ENCODE peak calls at places on chromosomes 3 and 15, in eight cellular contexts. P is A549; M is cardiac muscle cell; V is GM20000; Q is AG04450; K is astrocyte of the cerebellum; N is CD4-positive, alpha-beta T cell; T is upper lobe of right lung. G is an unnamed sample.

GRCh38 chr3:188007897-188008296 is 146.1 kb upstream of the LPP start:
- DNase-seq in K (no peak), T (peak), M (no peak), Q (no peak), P (no peak), N (no peak), V (no peak), G (no peak)

GRCh38 chr3:13524979-13525669 is 23.8 kb upstream of the FBLN2 start:
- DNase-seq in K (no peak), T (no peak), V (no peak), M (no peak), P (no peak), N (no peak), Q (no peak), G (no peak)

GRCh38 chr3:56423537-56424209 is 44.6 kb downstream of the ERC2 start:
- DNase-seq in N (no peak), V (no peak), Q (no peak), P (no peak), T (no peak), K (no peak), M (no peak), G (no peak)

GRCh38 chr3:133413166-133414020 is 13.5 kb downstream of the BFSP2 start:
- DNase-seq in V (no peak), N (no peak), T (no peak), P (peak), K (no peak), M (peak), Q (no peak), G (no peak)

GRCh38 chr15:69565066-69565465 is 112.4 kb downstream of the RPLP1 start:
- DNase-seq in T (no peak), M (no peak), V (no peak), K (no peak), Q (no peak), P (no peak), N (no peak), G (no peak)

GRCh38 chr3:186024210-186024609 is 84.7 kb downstream of the ETV5 start:
- DNase-seq in N (no peak), M (no peak), P (no peak), Q (no peak), K (no peak), T (no peak), V (no peak), G (no peak)

GRCh38 chr3:40200754-40201316 is 108.7 kb upstream of the EIF1B start:
- DNase-seq in P (no peak), M (no peak), V (no peak), T (no peak), Q (no peak), K (no peak), N (no peak), G (no peak)

GRCh38 chr3:58487140-58487886 is 4.6 kb upstream of the KCTD6 start:
- DNase-seq in T (no peak), K (no peak), P (peak), M (no peak), Q (no peak), V (no peak), N (no peak), G (no peak)

GRCh38 chr3:42802876-42803799 is 1.2 kb downstream of the HIGD1A start:
- DNase-seq in Q (no peak), N (no peak), M (no peak), T (no peak), P (no peak), V (peak), K (no peak), G (no peak)

GRCh38 chr3:105538483-105538882 is 171.8 kb downstream of the ALCAM start:
- DNase-seq in P (no peak), M (no peak), Q (no peak), T (no peak), V (no peak), N (no peak), K (no peak), G (no peak)

GRCh38 chr15:70127288-70127746 is 29.6 kb upstream of the TLE3 start:
- DNase-seq in P (peak), K (no peak), T (no peak), V (no peak), N (no peak), M (no peak), Q (no peak), G (no peak)

GRCh38 chr15:78157203-78157602 is 8.0 kb downstream of the IDH3A start:
- DNase-seq in M (no peak), T (no peak), V (no peak), Q (no peak), N (no peak), K (no peak), P (no peak), G (no peak)

DNA sequence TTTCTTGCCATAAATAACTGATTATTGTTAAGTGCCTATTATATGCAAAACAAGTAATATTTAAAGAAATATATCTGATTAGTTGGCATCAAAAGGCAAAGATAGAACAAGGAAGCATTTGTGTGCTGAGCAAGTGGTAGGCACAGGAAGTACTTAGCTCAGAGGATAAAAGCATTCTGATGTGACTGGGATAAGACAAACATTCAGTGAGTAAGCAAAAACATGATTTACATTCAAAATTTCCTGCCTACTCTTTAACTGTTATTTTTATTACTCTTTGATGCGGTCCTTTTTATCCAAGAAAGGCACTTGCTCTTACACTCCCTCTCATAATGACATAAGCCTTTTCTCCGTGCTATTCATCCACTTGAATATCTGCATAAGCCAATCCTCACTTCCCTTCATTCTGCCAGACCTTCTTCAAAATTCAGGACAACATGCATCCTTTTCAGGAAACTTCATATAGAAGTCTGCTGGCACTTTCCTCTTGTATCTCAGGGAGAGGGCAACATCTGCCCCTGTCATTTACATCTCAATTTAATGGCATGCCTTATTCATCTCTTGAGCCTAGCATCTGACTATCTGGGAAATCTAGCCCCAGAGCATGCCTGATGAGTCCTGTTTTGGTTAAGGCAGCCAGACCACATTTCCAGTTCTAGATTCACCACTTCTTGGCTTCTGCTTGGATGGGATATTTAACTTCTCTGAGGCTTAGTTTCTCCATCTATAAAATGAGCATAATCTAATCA is 478.2 kb upstream of the ROBO2 start:
- DNase-seq in K (no peak), N (no peak), T (no peak), M (no peak), V (no peak), Q (no peak), P (no peak), G (no peak)
- TF ChIP-seq CTCF in K (no peak), N (no peak), T (no peak), M (no peak), V (no peak), Q (no peak), P (no peak), G (no peak)

DNA sequence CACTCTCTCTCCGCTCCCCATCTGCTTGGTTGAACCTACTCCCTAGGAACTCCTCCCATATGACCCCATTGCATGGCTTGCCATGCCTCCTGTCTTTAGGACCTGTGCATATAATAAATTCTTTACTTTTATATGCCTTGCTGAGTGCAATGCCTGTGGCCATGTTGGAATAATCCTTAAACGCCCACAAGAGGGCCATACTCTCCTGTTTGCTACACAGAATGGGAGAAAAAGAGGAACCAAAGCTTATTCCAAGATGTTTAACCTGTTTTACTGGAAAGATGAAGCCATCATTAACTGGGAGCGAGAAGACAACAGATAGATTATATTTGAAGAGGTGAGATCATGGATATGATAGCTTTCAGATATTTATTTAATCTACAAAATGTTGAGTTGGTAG is 1097.8 kb downstream of the NAALADL2 start:
- DNase-seq in V (no peak), Q (no peak), K (no peak), P (no peak), T (no peak), M (no peak), N (no peak), G (no peak)
- TF ChIP-seq CTCF in V (no peak), Q (peak), K (peak), P (no peak), T (no peak), M (no peak), N (no peak), G (no peak)

GRCh38 chr15:99207672-99208071 is 41.7 kb downstream of the TTC23 start:
- DNase-seq in N (no peak), P (no peak), T (no peak), K (no peak), V (no peak), Q (no peak), M (no peak), G (no peak)

GRCh38 chr15:99209326-99209725 is 40.1 kb downstream of the TTC23 start:
- DNase-seq in K (no peak), T (no peak), N (no peak), M (no peak), P (no peak), V (no peak), Q (no peak), G (no peak)

GRCh38 chr15:99211926-99212325 is 37.5 kb downstream of the TTC23 start:
- DNase-seq in T (no peak), K (no peak), Q (no peak), N (no peak), M (no peak), V (no peak), P (peak), G (no peak)

GRCh38 chr15:99212401-99212800 is 37.0 kb downstream of the TTC23 start:
- DNase-seq in K (no peak), P (peak), T (no peak), V (no peak), M (no peak), Q (no peak), N (no peak), G (no peak)

DNA sequence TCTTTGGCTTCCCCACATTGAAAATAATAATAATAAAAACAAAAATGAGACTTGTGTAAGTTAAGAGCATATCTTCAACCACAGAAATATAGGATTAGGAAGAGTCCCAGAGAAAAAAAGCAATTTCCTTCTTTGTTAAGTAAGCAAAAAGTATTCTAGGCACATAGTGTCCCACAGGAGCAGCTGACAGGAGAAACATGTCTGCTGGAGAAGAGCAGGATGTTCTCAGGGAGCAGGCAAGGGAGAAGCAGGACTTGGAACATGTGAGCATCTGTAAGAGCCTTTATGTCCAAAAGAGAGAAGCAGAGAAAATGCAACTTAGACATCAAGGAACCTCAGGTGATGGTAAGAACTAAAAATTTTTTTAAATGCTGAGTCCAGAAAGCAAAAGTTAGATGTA is 39.0 kb downstream of the TTC23 start:
- DNase-seq in V (no peak), Q (no peak), M (no peak), T (no peak), K (no peak), N (no peak), P (no peak), G (no peak)
- TF ChIP-seq CTCF in V (no peak), Q (no peak), M (no peak), T (no peak), K (no peak), N (no peak), P (no peak), G (no peak)

GRCh38 chr15:80989518-80990478 is at the start of gene MESD:
- DNase-seq in N (peak), T (peak), K (peak), M (peak), V (peak), P (peak), Q (peak), G (peak)

GRCh38 chr15:80992436-80992835 is 2.8 kb upstream of the MESD start:
- DNase-seq in K (no peak), T (no peak), Q (no peak), N (no peak), P (no peak), M (no peak), V (no peak), G (no peak)

GRCh38 chr15:80989110-80989517 is 505 bp downstream of the MESD start:
- DNase-seq in M (no peak), V (no peak), N (no peak), T (no peak), P (no peak), Q (no peak), K (no peak), G (peak)

GRCh38 chr15:80990955-80991354 is 1.3 kb upstream of the MESD start:
- DNase-seq in Q (no peak), P (no peak), M (no peak), V (no peak), K (no peak), T (no peak), N (no peak), G (no peak)

GRCh38 chr15:80991446-80991845 is 1.8 kb upstream of the MESD start:
- DNase-seq in M (no peak), K (no peak), T (no peak), P (no peak), Q (no peak), V (no peak), N (no peak), G (no peak)
- TF ChIP-seq CTCF in M (peak), K (no peak), T (peak), P (no peak), Q (no peak), V (no peak), N (no peak), G (no peak)

DNA sequence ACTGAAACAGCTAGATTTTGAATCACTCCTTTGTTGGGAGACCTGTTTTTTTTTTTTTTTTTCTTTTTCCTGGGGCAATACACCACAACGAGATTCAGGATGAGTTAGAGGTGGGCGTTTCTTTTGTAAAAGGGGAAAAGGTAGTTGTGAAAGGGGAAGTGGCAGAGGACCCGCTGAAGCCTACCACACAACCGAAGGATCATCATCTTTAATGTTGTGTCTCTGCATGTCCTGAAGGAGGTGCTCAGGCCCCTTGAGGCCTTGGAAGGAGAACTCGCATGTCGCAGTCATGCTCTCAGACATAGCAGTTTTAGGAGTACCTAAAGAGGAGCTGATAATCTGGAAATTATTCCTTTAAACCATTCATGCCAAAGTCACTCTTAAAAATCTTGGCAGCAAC is 137.9 kb upstream of the LRIG1 start:
- DNase-seq in T (no peak), Q (no peak), V (no peak), K (no peak), N (no peak), M (no peak), P (no peak), G (no peak)
- TF ChIP-seq CTCF in T (no peak), Q (peak), V (no peak), K (no peak), N (no peak), M (no peak), P (no peak), G (no peak)

DNA sequence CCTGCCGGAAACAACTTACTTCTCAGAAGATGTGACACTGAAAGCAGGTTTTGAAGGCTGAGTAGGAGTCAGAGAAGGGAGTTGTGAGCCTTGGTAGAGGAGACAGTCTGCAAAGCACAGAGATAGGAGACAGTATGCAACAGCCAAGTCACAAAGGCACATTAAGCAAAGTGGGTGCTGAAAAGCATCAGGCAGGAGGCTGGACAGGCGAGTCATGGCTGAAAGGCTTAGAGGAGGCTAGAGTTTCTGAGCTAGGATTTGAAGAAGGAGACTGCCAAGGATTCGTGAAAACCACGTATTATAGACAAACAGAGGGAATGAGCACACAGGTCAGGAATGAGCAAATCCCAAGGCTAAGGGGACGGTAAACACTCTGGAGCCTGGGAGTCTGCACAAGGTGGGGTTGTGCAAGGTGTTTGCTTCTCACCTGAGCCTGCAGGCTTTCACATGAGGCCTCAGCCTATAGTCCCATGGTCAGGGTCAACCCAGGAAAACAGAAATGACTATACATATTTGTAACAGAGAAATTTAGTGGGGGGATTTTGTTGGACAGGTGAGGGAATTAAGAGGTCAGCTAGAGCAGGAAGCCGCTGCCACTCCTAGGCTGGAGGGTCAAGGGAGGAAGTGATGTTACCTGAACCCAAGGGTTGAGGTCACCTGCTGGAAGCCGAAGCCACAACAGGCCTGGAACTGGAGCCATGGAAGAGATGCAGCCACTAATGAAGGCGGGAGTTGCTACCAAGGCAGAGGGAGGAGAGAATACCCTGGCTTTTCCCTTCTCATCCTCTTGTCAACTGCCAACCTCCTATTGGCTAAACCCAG is 23.1 kb upstream of the TRIM71 start:
- DNase-seq in T (peak), V (no peak), P (peak), M (peak), Q (peak), N (no peak), K (no peak), G (no peak)
- TF ChIP-seq CTCF in T (no peak), V (no peak), P (no peak), M (no peak), Q (no peak), N (no peak), K (no peak), G (no peak)

GRCh38 chr15:42444415-42445063 is 46.4 kb downstream of the ZNF106 start:
- DNase-seq in N (no peak), K (no peak), Q (no peak), P (no peak), V (no peak), T (no peak), M (no peak), G (no peak)
- TF ChIP-seq CTCF in N (no peak), K (no peak), Q (peak), P (no peak), V (no peak), T (no peak), M (no peak), G (no peak)

DNA sequence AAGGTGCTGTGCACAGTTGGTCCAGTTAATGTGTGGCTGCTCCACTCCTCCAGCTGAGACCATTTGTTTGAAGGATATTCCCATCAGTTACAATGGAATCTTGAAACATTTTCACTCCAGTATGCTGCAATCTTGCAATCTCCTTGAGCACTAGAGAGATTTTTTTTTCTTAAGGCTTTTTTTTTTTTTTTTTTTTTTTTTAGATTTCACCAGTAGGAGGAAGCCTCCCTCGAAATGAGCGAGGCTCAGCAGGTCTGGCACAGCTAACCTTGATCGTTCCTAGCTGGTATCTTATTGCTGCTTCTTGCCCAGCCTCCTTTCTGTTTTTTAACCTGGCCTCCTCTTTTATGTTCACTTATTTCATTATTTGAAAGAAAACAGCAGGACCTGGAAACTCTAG is 48.1 kb downstream of the RAP2B start:
- DNase-seq in K (no peak), T (no peak), N (no peak), V (no peak), P (no peak), M (no peak), Q (no peak), G (no peak)
- TF ChIP-seq CTCF in K (no peak), T (no peak), N (peak), V (no peak), P (no peak), M (peak), Q (no peak), G (no peak)

G was measured in nephron progenitor cell.